ENCODE peak calls at places on chromosomes 1 and 21, in ten cellular contexts. One of them, this sample, is unnamed.

GRCh38 chr1:208172389-208173140 is 71.6 kb downstream of the PLXNA2 start:
- DNase-seq in heart left ventricle: no peak
- DNase-seq in RWPE2: no peak
- DNase-seq in CD8-positive, alpha-beta memory T cell: no peak
- DNase-seq in GM12878: no peak
- DNase-seq in thoracic aorta: no peak
- DNase-seq in neural progenitor cell: no peak
- DNase-seq in cardiac muscle cell: no peak
- DNase-seq in HepG2: peak; percentile 40
- DNase-seq in breast epithelium: no peak
- DNase-seq in this sample: no peak

GRCh38 chr1:17281775-17282181 is 26.2 kb upstream of the PADI4 start:
- DNase-seq in heart left ventricle: no peak
- DNase-seq in RWPE2: no peak
- DNase-seq in CD8-positive, alpha-beta memory T cell: no peak
- DNase-seq in GM12878: no peak
- DNase-seq in thoracic aorta: no peak
- DNase-seq in neural progenitor cell: no peak
- DNase-seq in cardiac muscle cell: no peak
- DNase-seq in HepG2: no peak
- DNase-seq in breast epithelium: peak; percentile 17
- DNase-seq in this sample: no peak

GRCh38 chr1:18211764-18212163 is 104.2 kb downstream of the IGSF21 start:
- DNase-seq in heart left ventricle: no peak
- DNase-seq in RWPE2: no peak
- DNase-seq in CD8-positive, alpha-beta memory T cell: no peak
- DNase-seq in GM12878: no peak
- DNase-seq in thoracic aorta: no peak
- DNase-seq in neural progenitor cell: no peak
- DNase-seq in cardiac muscle cell: no peak
- DNase-seq in HepG2: no peak
- DNase-seq in breast epithelium: no peak
- DNase-seq in this sample: no peak

GRCh38 chr1:117058810-117059209 is 1.3 kb upstream of the TTF2 start:
- DNase-seq in heart left ventricle: no peak
- DNase-seq in RWPE2: no peak
- DNase-seq in CD8-positive, alpha-beta memory T cell: no peak
- DNase-seq in GM12878: no peak
- DNase-seq in thoracic aorta: no peak
- DNase-seq in neural progenitor cell: no peak
- DNase-seq in cardiac muscle cell: no peak
- DNase-seq in HepG2: no peak
- DNase-seq in breast epithelium: no peak
- DNase-seq in this sample: no peak

GRCh38 chr1:27372022-27372807 is 2.4 kb downstream of the FCN3 start:
- DNase-seq in heart left ventricle: no peak
- DNase-seq in RWPE2: no peak
- DNase-seq in CD8-positive, alpha-beta memory T cell: no peak
- DNase-seq in GM12878: no peak
- DNase-seq in thoracic aorta: no peak
- DNase-seq in neural progenitor cell: no peak
- DNase-seq in cardiac muscle cell: no peak
- DNase-seq in HepG2: no peak
- DNase-seq in breast epithelium: no peak
- DNase-seq in this sample: no peak

GRCh38 chr1:74314438-74314837 is 79.3 kb downstream of the TNNI3K start:
- DNase-seq in heart left ventricle: no peak
- DNase-seq in RWPE2: no peak
- DNase-seq in CD8-positive, alpha-beta memory T cell: no peak
- DNase-seq in GM12878: no peak
- DNase-seq in thoracic aorta: no peak
- DNase-seq in neural progenitor cell: no peak
- DNase-seq in cardiac muscle cell: no peak
- DNase-seq in HepG2: no peak
- DNase-seq in breast epithelium: no peak
- DNase-seq in this sample: no peak

GRCh38 chr1:32335619-32335950 is 448 bp downstream of the MARCKSL1 start:
- DNase-seq in heart left ventricle: no peak
- DNase-seq in RWPE2: no peak
- DNase-seq in CD8-positive, alpha-beta memory T cell: no peak
- DNase-seq in GM12878: no peak
- DNase-seq in thoracic aorta: no peak
- DNase-seq in neural progenitor cell: peak; percentile 71
- DNase-seq in cardiac muscle cell: no peak
- DNase-seq in HepG2: no peak
- DNase-seq in breast epithelium: no peak
- DNase-seq in this sample: no peak

GRCh38 chr21:42733874-42734273 is 80.5 kb downstream of the PDE9A start:
- DNase-seq in heart left ventricle: no peak
- DNase-seq in RWPE2: no peak
- DNase-seq in CD8-positive, alpha-beta memory T cell: no peak
- DNase-seq in GM12878: no peak
- DNase-seq in thoracic aorta: no peak
- DNase-seq in neural progenitor cell: no peak
- DNase-seq in cardiac muscle cell: no peak
- DNase-seq in HepG2: no peak
- DNase-seq in breast epithelium: no peak
- DNase-seq in this sample: no peak

GRCh38 chr1:18926315-18927081 is 24.1 kb upstream of the ALDH4A1 start:
- DNase-seq in heart left ventricle: peak; percentile 78
- DNase-seq in RWPE2: peak; percentile 93
- DNase-seq in CD8-positive, alpha-beta memory T cell: peak; percentile 91
- DNase-seq in GM12878: peak; percentile 80
- DNase-seq in thoracic aorta: peak; percentile 74
- DNase-seq in neural progenitor cell: no peak
- DNase-seq in cardiac muscle cell: peak; percentile 94
- DNase-seq in HepG2: no peak
- DNase-seq in breast epithelium: no peak
- DNase-seq in this sample: peak; percentile 75

GRCh38 chr21:46065993-46066842 is 31.7 kb upstream of the COL6A2 start:
- DNase-seq in heart left ventricle: peak; percentile 18
- DNase-seq in RWPE2: no peak
- DNase-seq in CD8-positive, alpha-beta memory T cell: no peak
- DNase-seq in GM12878: no peak
- DNase-seq in thoracic aorta: no peak
- DNase-seq in neural progenitor cell: no peak
- DNase-seq in cardiac muscle cell: no peak
- DNase-seq in HepG2: no peak
- DNase-seq in breast epithelium: peak; percentile 38
- DNase-seq in this sample: no peak

GRCh38 chr1:209710098-209710497 is 5.5 kb downstream of the HSD11B1 start:
- DNase-seq in heart left ventricle: no peak
- DNase-seq in RWPE2: no peak
- DNase-seq in CD8-positive, alpha-beta memory T cell: no peak
- DNase-seq in GM12878: no peak
- DNase-seq in thoracic aorta: no peak
- DNase-seq in neural progenitor cell: no peak
- DNase-seq in cardiac muscle cell: no peak
- DNase-seq in HepG2: no peak
- DNase-seq in breast epithelium: no peak
- DNase-seq in this sample: no peak

GRCh38 chr1:216566809-216567208 is 143.6 kb upstream of the USH2A start:
- DNase-seq in heart left ventricle: no peak
- DNase-seq in RWPE2: no peak
- DNase-seq in CD8-positive, alpha-beta memory T cell: no peak
- DNase-seq in GM12878: no peak
- DNase-seq in thoracic aorta: no peak
- DNase-seq in neural progenitor cell: no peak
- DNase-seq in cardiac muscle cell: peak; percentile 52
- DNase-seq in HepG2: no peak
- DNase-seq in breast epithelium: no peak
- DNase-seq in this sample: no peak

GRCh38 chr1:188822248-188822647 is 1655.4 kb downstream of the BRINP3 start:
- DNase-seq in heart left ventricle: no peak
- DNase-seq in RWPE2: no peak
- DNase-seq in CD8-positive, alpha-beta memory T cell: no peak
- DNase-seq in GM12878: no peak
- DNase-seq in thoracic aorta: no peak
- DNase-seq in neural progenitor cell: no peak
- DNase-seq in cardiac muscle cell: no peak
- DNase-seq in HepG2: no peak
- DNase-seq in breast epithelium: no peak
- DNase-seq in this sample: no peak

GRCh38 chr1:41773144-41773571 is 145.6 kb downstream of the HIVEP3 start:
- DNase-seq in heart left ventricle: no peak
- DNase-seq in RWPE2: no peak
- DNase-seq in CD8-positive, alpha-beta memory T cell: no peak
- DNase-seq in GM12878: no peak
- DNase-seq in thoracic aorta: no peak
- DNase-seq in neural progenitor cell: no peak
- DNase-seq in cardiac muscle cell: peak; percentile 89
- DNase-seq in HepG2: no peak
- DNase-seq in breast epithelium: peak; percentile 63
- DNase-seq in this sample: no peak

GRCh38 chr1:215018555-215018954 is 64.0 kb upstream of the KCNK2 start:
- DNase-seq in heart left ventricle: no peak
- DNase-seq in RWPE2: no peak
- DNase-seq in CD8-positive, alpha-beta memory T cell: no peak
- DNase-seq in GM12878: no peak
- DNase-seq in thoracic aorta: no peak
- DNase-seq in neural progenitor cell: no peak
- DNase-seq in cardiac muscle cell: no peak
- DNase-seq in HepG2: no peak
- DNase-seq in breast epithelium: no peak
- DNase-seq in this sample: no peak

DNA sequence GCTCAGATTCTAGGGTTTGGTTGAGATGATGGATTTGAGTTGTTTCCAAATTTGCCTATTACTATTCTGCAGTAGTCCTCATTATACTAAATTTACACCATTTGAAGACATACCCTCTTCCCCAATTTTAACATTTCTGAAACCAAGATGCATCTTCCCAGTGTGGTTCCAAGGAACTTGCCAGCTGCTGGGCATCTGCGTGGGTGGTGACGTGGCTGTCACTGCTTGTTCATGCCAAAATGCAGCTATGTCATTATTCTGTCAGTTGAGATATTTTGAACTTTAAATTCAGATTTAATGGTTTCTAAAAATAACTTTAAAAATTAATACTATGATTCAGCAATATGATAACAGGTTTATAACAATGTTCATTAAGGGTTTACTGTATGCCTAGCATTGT is 1.2 kb downstream of the ZFP69 start:
- DNase-seq in heart left ventricle: no peak
- DNase-seq in RWPE2: no peak
- DNase-seq in CD8-positive, alpha-beta memory T cell: no peak
- DNase-seq in GM12878: no peak
- DNase-seq in thoracic aorta: no peak
- DNase-seq in neural progenitor cell: no peak
- DNase-seq in cardiac muscle cell: no peak
- DNase-seq in HepG2: no peak
- DNase-seq in breast epithelium: no peak
- DNase-seq in this sample: no peak
- H3K4me3 ChIP-seq in heart left ventricle: peak overlapping the region; percentile 79
- H3K4me3 ChIP-seq in RWPE2: no peak overlapping the region
- H3K4me3 ChIP-seq in CD8-positive, alpha-beta memory T cell: peak overlapping the region; percentile 77
- H3K4me3 ChIP-seq in GM12878: peak overlapping the region; percentile 83
- H3K4me3 ChIP-seq in thoracic aorta: peak overlapping the region; percentile 82
- H3K4me3 ChIP-seq in neural progenitor cell: peak overlapping the region; percentile 80
- H3K4me3 ChIP-seq in cardiac muscle cell: peak overlapping the region; percentile 93
- H3K4me3 ChIP-seq in HepG2: peak overlapping the region; percentile 85
- H3K4me3 ChIP-seq in breast epithelium: peak overlapping the region; percentile 87
- H3K4me3 ChIP-seq in this sample: no peak overlapping the region

DNA sequence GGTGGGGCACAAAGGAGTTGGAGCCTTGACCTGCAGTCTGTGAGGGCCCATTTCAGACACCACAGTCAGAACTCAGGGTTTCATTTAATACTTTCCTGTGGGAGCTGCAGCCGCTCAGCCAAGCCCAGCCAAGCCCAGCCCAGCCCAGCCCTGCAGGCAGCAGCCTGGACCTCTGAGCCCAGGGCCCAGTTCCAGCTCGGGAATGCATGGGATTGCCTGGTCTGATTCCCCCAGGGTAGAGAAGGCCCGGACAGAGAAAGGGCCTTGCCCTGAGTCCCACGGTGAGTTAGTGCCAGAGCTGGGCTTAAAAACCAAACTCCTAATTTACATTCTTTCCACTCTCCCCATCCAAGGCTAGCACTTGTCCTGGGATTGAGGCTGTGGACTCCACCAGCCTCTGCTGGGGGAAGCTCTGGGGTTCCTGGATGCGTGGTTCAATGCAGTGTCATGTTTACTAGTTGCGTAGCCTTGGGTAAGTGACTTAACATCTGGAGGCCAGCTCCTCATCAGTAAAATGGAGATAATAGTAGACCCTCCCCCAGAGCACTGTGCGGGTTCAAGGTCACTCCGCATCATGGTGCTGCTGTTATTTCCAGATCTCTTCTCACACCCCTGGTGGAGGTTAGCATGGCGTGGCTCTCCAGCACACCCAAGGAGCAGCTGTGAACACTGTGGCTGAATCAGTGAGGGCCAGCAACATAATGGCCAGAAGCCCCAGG is 29.2 kb upstream of the PKP1 start:
- DNase-seq in heart left ventricle: no peak
- DNase-seq in RWPE2: peak; percentile 27
- DNase-seq in CD8-positive, alpha-beta memory T cell: no peak
- DNase-seq in GM12878: no peak
- DNase-seq in thoracic aorta: no peak
- DNase-seq in neural progenitor cell: no peak
- DNase-seq in cardiac muscle cell: no peak
- DNase-seq in HepG2: no peak
- DNase-seq in breast epithelium: no peak
- DNase-seq in this sample: no peak
- H3K27ac ChIP-seq in heart left ventricle: no peak overlapping the region
- H3K27ac ChIP-seq in RWPE2: no peak overlapping the region
- H3K27ac ChIP-seq in CD8-positive, alpha-beta memory T cell: no peak overlapping the region
- H3K27ac ChIP-seq in GM12878: no peak overlapping the region
- H3K27ac ChIP-seq in thoracic aorta: no peak overlapping the region
- H3K27ac ChIP-seq in neural progenitor cell: no peak overlapping the region
- H3K27ac ChIP-seq in cardiac muscle cell: no peak overlapping the region
- H3K27ac ChIP-seq in HepG2: no peak overlapping the region
- H3K27ac ChIP-seq in breast epithelium: no peak overlapping the region
- H3K27ac ChIP-seq in this sample: no peak overlapping the region

DNA sequence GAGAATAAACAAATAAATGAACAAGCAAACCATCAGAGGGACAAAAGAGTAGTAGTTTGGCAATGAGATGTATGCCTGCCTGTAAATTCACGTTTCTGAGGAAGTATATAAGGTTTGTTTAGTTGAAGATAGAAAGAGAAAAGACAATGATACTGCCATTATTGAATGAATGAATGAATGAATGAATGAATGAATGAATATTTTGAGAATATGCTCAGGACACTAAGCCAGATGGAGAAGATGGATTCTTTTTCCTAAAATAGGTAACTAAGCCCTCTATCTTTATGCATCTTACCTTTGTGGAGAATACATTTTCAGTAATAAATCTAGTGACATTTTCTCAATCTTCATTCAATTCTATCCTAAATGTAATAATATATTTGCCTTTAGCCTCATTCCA is 49.4 kb downstream of the SLC35A3 start:
- DNase-seq in heart left ventricle: no peak
- DNase-seq in RWPE2: no peak
- DNase-seq in CD8-positive, alpha-beta memory T cell: no peak
- DNase-seq in GM12878: no peak
- DNase-seq in thoracic aorta: no peak
- DNase-seq in neural progenitor cell: no peak
- DNase-seq in cardiac muscle cell: no peak
- DNase-seq in HepG2: no peak
- DNase-seq in breast epithelium: no peak
- DNase-seq in this sample: no peak
- H3K36me3 ChIP-seq in heart left ventricle: peaks cover 7% of the 10 kb centered on the region
- H3K36me3 ChIP-seq in RWPE2: peaks cover 23% of the 10 kb centered on the region
- H3K36me3 ChIP-seq in CD8-positive, alpha-beta memory T cell: no peaks in the 10 kb centered on the region
- H3K36me3 ChIP-seq in GM12878: no peaks in the 10 kb centered on the region
- H3K36me3 ChIP-seq in thoracic aorta: no peaks in the 10 kb centered on the region
- H3K36me3 ChIP-seq in neural progenitor cell: peaks cover 3% of the 10 kb centered on the region
- H3K36me3 ChIP-seq in cardiac muscle cell: no peaks in the 10 kb centered on the region
- H3K36me3 ChIP-seq in HepG2: peaks cover 7% of the 10 kb centered on the region
- H3K36me3 ChIP-seq in breast epithelium: no peaks in the 10 kb centered on the region
- H3K36me3 ChIP-seq in this sample: peaks cover 3% of the 10 kb centered on the region

GRCh38 chr1:98253145-98253544 is 332.3 kb upstream of the DPYD start:
- DNase-seq in heart left ventricle: no peak
- DNase-seq in RWPE2: no peak
- DNase-seq in CD8-positive, alpha-beta memory T cell: no peak
- DNase-seq in GM12878: no peak
- DNase-seq in thoracic aorta: no peak
- DNase-seq in neural progenitor cell: no peak
- DNase-seq in cardiac muscle cell: no peak
- DNase-seq in HepG2: no peak
- DNase-seq in breast epithelium: no peak
- DNase-seq in this sample: no peak
- H3K4me3 ChIP-seq in heart left ventricle: no peak overlapping the region
- H3K4me3 ChIP-seq in RWPE2: no peak overlapping the region
- H3K4me3 ChIP-seq in CD8-positive, alpha-beta memory T cell: no peak overlapping the region
- H3K4me3 ChIP-seq in GM12878: no peak overlapping the region
- H3K4me3 ChIP-seq in thoracic aorta: no peak overlapping the region
- H3K4me3 ChIP-seq in neural progenitor cell: no peak overlapping the region
- H3K4me3 ChIP-seq in cardiac muscle cell: no peak overlapping the region
- H3K4me3 ChIP-seq in HepG2: no peak overlapping the region
- H3K4me3 ChIP-seq in breast epithelium: no peak overlapping the region
- H3K4me3 ChIP-seq in this sample: no peak overlapping the region